ENCODE peak calls at places on chromosomes 16 and 17, in seven cellular contexts. N is K562, C is SK-N-SH, T is GM12878, M is HCT116, X is H1, B is HepG2. O is an unnamed sample.

GRCh38 chr17:7356779-7357178 is 1.8 kb downstream of the TMEM95 start:
- DNase-seq in N (no peak), C (no peak), T (no peak), M (no peak), X (no peak), B (no peak), O (no peak)

GRCh38 chr17:50078430-50078829 is 16.7 kb upstream of the PDK2 start:
- DNase-seq in N (no peak), C (no peak), T (no peak), M (no peak), X (no peak), B (no peak), O (no peak)

GRCh38 chr16:71895679-71896385 is 501 bp downstream of the IST1 start:
- DNase-seq in N (peak; percentile 49), C (no peak), T (no peak), M (no peak), X (no peak), B (no peak), O (no peak)

GRCh38 chr16:3937066-3937875 is 56.8 kb upstream of the CREBBP start:
- DNase-seq in N (no peak), C (no peak), T (no peak), M (no peak), X (no peak), B (no peak), O (no peak)

GRCh38 chr16:66471696-66472393 is 44.8 kb downstream of the BEAN1 start:
- DNase-seq in N (no peak), C (no peak), T (no peak), M (no peak), X (no peak), B (peak; percentile 20), O (no peak)

GRCh38 chr17:6761817-6762216 is 6.0 kb downstream of the XAF1 start:
- DNase-seq in N (no peak), C (no peak), T (no peak), M (no peak), X (no peak), B (no peak), O (no peak)

GRCh38 chr16:6081320-6081976 is 983.9 kb upstream of the EEF2KMT start:
- DNase-seq in N (peak; percentile 60), C (peak; percentile 57), T (no peak), M (no peak), X (peak; percentile 15), B (peak; percentile 20), O (peak; percentile 13)

GRCh38 chr16:84475643-84476240 is 28.7 kb downstream of the MEAK7 start:
- DNase-seq in N (no peak), C (no peak), T (no peak), M (no peak), X (no peak), B (peak; percentile 52), O (no peak)

GRCh38 chr17:18031955-18032354 is 7.0 kb downstream of the ATPAF2 start:
- DNase-seq in N (no peak), C (no peak), T (no peak), M (no peak), X (no peak), B (no peak), O (no peak)

GRCh38 chr17:2700031-2700490 is 11.5 kb downstream of the CLUH start:
- DNase-seq in N (no peak), C (no peak), T (no peak), M (no peak), X (no peak), B (no peak), O (no peak)

DNA sequence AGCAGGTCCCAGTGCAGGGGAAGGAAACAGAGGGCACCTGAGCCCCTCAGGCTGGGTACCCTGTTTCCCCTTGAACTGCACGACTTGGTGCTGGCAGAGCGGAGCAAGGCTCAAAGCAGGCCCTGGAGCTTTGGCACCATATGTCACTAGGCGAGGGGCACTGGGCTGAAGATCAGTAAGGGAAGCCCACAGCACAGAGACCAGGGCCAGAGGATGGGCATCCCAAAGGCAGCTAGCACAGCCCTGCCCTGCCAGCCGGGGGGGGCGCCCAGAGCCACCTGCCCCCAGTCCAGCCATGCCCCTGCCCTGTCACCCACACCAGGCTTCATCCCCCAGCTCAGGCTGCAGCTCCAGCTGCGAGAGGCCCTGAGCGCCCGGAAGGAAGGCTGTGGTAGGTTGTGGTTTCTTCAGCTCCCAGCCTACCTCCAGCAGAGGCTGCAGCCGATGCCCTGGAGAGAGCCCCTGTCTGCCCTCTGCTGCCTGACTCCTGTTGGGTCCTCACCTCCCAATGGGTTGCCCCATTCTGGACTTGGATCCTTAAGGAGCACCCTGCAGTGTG is 10.9 kb downstream of the NHERF1 start:
- DNase-seq in N (no peak), C (peak; percentile 38), T (no peak), M (no peak), X (no peak), B (no peak), O (no peak)
- TF ChIP-seq CTCF in N (no peak), C (no peak), T (peak; percentile 32), M (no peak), X (no peak), B (peak; percentile 40), O (no peak)

DNA sequence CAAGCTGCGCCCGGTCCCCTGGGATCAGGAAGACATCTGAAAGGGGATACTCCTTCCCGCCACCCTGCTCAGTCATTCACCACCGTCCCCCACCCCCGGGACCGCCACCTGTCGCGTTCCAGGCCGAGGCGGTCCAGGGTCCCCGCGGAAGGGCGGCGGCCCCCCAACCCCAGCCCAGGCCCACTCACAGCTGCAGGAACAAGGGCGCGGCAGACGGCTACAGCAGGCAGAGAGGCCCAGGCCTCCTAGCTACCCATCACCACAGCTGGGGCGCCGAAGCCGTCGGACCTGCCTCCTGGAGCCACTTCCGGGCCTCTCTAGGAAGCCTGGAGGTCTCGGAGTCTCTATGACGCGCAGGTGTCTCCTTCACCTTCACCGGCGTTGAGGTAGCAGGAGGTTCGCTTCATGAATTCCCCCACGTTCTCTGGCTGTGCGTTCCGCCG is at the start of gene SDR42E1:
- DNase-seq in N (no peak), C (no peak), T (peak; percentile 13), M (peak; percentile 91), X (no peak), B (no peak), O (no peak)
- TF ChIP-seq SIN3A in N (no peak), C (no peak), T (no peak), M (no peak), X (no peak), B (no peak), O (no peak)

GRCh38 chr17:79775635-79776034 is 2.3 kb upstream of the CBX2 start:
- DNase-seq in N (no peak), C (no peak), T (no peak), M (no peak), X (no peak), B (no peak), O (no peak)

GRCh38 chr17:79774561-79774975 is 3.4 kb upstream of the CBX2 start:
- DNase-seq in N (no peak), C (no peak), T (no peak), M (no peak), X (no peak), B (peak; percentile 47), O (no peak)

GRCh38 chr17:79777166-79777843 is 643 bp upstream of the CBX2 start:
- DNase-seq in N (peak; percentile 88), C (no peak), T (no peak), M (peak; percentile 29), X (no peak), B (peak; percentile 46), O (no peak)

GRCh38 chr17:79777844-79778503 is at the start of gene CBX2:
- DNase-seq in N (peak; percentile 98), C (peak; percentile 100), T (no peak), M (peak; percentile 32), X (no peak), B (peak; percentile 43), O (no peak)

DNA sequence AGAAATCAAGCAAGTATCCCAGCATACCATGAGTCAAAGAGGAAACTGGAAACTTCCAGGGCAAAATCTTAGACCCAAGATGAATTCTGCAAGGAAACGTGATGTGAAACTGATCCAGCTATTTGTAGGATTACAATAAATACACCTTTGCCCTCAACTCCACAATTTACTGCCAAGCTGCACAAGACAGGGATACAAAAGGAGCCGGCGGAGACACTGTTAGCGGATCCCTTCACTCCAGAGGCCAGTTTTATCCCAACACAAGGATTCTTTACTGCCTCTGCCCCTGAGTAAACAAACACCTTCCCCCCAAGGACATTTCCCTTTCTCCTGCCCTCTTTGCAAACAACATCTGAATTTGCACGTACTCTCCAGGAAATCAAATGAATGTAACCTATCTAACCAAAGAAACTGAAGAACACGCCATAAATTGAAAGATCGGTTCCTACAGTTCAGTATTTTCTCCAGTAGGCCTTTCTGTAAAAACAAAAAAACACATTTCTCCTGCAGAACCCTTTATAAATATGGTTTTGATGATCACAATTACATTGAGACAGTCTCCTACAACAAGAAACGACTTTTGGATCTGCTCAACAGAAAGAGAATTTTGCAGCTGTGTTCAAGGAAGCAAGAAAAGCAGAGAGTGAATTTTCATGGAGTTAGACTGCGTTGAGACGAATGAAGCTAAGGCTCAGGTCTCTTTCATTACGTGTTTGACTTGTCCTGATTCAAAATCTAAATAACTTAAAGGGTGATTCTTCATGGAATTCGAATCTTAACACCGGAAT is 1.4 kb upstream of the CBX2 start:
- DNase-seq in N (no peak), C (no peak), T (no peak), M (no peak), X (no peak), B (peak; percentile 44), O (no peak)
- H3K27ac ChIP-seq in N (peak overlapping the region; percentile 77), C (no peak overlapping the region), T (no peak overlapping the region), M (no peak overlapping the region), X (peak overlapping the region; percentile 74), B (peak overlapping the region; percentile 69), O (no peak overlapping the region)

GRCh38 chr16:89256651-89257254 is 39.2 kb downstream of the ZNF778 start:
- DNase-seq in N (no peak), C (peak; percentile 30), T (no peak), M (no peak), X (no peak), B (no peak), O (no peak)

GRCh38 chr16:89257281-89257731 is 39.8 kb downstream of the ZNF778 start:
- DNase-seq in N (no peak), C (peak; percentile 64), T (no peak), M (no peak), X (no peak), B (no peak), O (no peak)

GRCh38 chr16:89261691-89262563 is 44.4 kb downstream of the ZNF778 start:
- DNase-seq in N (no peak), C (no peak), T (no peak), M (no peak), X (no peak), B (peak; percentile 62), O (no peak)

GRCh38 chr16:89253548-89254287 is 36.2 kb downstream of the ZNF778 start:
- DNase-seq in N (no peak), C (no peak), T (no peak), M (no peak), X (no peak), B (no peak), O (no peak)

DNA sequence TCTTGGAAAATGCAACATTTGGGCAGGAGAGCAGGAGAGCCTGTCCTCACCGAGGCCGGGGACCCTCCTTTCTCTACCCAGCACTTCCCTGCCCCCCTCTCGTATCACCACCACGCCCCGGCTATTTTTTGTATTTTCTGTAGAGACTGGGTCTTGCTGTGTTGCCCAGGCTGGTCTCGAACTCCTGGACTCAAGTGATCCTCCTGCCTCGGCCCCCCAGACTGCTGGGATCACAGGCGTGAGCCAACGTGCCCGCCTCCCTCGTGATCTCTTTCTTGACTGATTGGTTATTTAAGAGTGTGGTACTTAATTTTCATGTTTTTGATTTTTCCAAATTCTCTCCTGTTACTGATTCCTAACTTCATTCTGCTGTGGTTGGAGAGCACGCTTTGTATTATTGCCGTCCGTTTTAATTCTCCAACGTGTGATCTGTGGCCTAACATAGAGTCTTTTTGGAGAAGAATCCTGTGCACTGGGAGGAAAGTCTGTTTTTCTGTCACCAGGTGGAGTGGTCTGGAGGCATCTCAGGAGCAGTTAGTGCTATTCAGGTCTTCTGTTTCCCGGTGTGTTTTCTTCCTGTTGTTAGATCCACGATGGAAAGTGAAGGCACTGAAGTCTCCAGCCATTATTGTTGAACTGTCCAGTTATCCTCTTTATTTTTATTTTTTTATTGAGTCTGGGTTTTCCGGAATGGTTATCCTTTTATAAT is 40.4 kb downstream of the ZNF778 start:
- DNase-seq in N (no peak), C (peak; percentile 32), T (no peak), M (no peak), X (no peak), B (no peak), O (no peak)
- TF ChIP-seq CTCF in N (no peak), C (no peak), T (no peak), M (no peak), X (peak; percentile 6), B (no peak), O (no peak)

O was measured in Panc1.